ENCODE peak calls at places on chromosomes 16 and 17, in four cellular contexts. B, F, M and U are unnamed samples.
A peak's percentile ranks its signal among the peaks of the same experiment; 100 is the strongest.

GRCh38 chr16:55035037-55035436 is 104.4 kb downstream of the IRX5 start:
- DNase-seq in B (peak; percentile 19), F (peak; percentile 92), M (peak; percentile 29), U (no peak)

GRCh38 chr17:69268442-69269068 is 39.9 kb upstream of the ABCA10 start:
- DNase-seq in B (no peak), F (no peak), M (peak; percentile 94), U (no peak)

GRCh38 chr16:76164970-76165558 is 112.1 kb upstream of the CNTNAP4 start:
- DNase-seq in B (no peak), F (no peak), M (no peak), U (no peak)

GRCh38 chr17:34178047-34178446 is 77.0 kb upstream of the CCL2 start:
- DNase-seq in B (no peak), F (no peak), M (no peak), U (no peak)

GRCh38 chr16:53458623-53459022 is 24.4 kb downstream of the RBL2 start:
- DNase-seq in B (no peak), F (no peak), M (no peak), U (no peak)

GRCh38 chr16:5706206-5706605 is 608.6 kb upstream of the EEF2KMT start:
- DNase-seq in B (no peak), F (no peak), M (no peak), U (no peak)

GRCh38 chr17:52505601-52506000 is 347.1 kb upstream of the CA10 start:
- DNase-seq in B (no peak), F (no peak), M (no peak), U (no peak)

GRCh38 chr16:48206594-48207242 is 37.4 kb upstream of the LONP2 start:
- DNase-seq in B (no peak), F (no peak), M (peak; percentile 69), U (no peak)

GRCh38 chr16:53743149-53743566 is 39.2 kb downstream of the FTO start:
- DNase-seq in B (peak; percentile 55), F (no peak), M (peak; percentile 39), U (no peak)

GRCh38 chr17:15490634-15491261 is 23.3 kb upstream of the CDRT4 start:
- DNase-seq in B (peak; percentile 81), F (peak; percentile 60), M (no peak), U (no peak)

GRCh38 chr17:75822119-75822799 is 21.9 kb downstream of the UNC13D start:
- DNase-seq in B (no peak), F (no peak), M (no peak), U (no peak)

GRCh38 chr17:13222931-13223330 is 205.1 kb upstream of the ELAC2 start:
- DNase-seq in B (no peak), F (no peak), M (no peak), U (no peak)

GRCh38 chr17:29078183-29079045 is 35.5 kb downstream of the PIPOX start:
- DNase-seq in B (peak; percentile 4), F (no peak), M (no peak), U (no peak)

GRCh38 chr17:51643702-51644490 is 383.6 kb downstream of the UTP18 start:
- DNase-seq in B (no peak), F (no peak), M (no peak), U (no peak)

GRCh38 chr17:41520821-41521521 is 2.3 kb upstream of the KRT15 start:
- DNase-seq in B (no peak), F (no peak), M (no peak), U (no peak)

GRCh38 chr16:14249291-14250032 is 178.3 kb downstream of the MRTFB start:
- DNase-seq in B (peak; percentile 12), F (peak; percentile 71), M (peak; percentile 53), U (peak; percentile 43)

DNA sequence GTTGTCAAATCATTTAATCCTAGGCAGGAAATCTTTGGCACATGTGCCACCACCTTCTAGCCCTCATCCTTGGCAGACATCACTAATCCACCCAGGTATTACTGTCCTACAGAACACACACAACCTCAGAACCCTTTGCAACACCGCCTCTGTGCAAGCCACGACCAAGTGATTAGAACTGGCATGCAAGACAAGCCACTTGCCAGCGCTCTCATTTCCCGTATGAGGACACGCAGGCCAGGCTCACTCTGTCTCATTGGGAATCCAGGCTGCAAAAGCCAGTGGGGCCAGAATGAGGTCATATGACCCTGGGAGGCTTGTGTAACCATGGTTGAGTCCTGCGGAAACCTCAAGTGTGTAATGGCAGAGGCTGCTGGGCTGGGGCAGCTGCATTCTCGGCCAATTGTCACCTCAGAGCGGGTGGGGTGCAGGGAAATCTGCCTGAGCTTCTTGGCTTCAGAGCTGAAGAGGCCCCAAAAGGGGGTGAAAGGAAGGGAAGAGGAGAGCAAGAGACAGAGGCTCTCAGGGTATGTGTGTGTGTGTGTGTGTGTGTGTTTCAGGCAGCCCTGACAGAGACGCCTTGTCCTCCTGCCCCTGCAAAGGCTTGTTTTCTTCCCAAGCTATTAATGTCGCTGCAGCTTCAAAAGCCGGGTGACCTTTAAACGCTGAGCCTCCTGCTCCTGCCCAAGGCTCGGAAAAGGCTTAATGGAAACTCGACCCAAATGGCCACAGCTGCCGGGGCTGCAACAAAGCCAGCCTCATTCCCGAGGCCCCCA is 43.2 kb upstream of the MRPS23 start:
- DNase-seq in B (peak; percentile 75), F (peak; percentile 71), M (peak; percentile 97), U (no peak)
- H3K4me3 ChIP-seq in B (peak overlapping the region; percentile 27), F (no peak overlapping the region), M (peak overlapping the region; percentile 83), U (no peak overlapping the region)

GRCh38 chr17:57599271-57600045 is 145.6 kb downstream of the CCDC182 start:
- DNase-seq in B (no peak), F (no peak), M (no peak), U (no peak)
- TF ChIP-seq SIN3A in B (no peak), F (no peak), M (no peak), U (no peak)

DNA sequence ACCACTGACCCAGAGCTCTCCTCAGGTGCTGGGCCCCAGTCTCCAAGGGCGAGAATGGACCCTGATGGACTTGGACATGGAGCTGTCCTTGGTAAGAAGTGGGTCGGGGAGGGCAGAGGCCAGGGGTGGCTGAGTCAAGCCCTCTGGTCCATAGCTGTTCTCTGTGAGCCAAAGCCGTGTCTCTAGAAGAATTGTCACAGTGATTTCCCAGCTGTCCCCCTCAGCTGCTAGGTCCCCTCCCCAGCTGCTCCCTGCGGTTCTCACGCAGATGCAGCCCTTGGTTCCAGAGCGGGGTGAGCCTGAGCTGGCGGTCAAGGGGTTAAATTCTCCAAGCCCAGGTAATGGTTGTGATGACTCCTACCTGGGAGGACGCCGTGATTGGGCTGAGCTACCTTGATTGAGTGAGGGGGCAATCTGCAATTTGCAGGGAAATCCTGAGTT is 1.3 kb upstream of the NOL3 start:
- DNase-seq in B (no peak), F (no peak), M (no peak), U (no peak)
- H3K4me3 ChIP-seq in B (no peak overlapping the region), F (peak overlapping the region; percentile 55), M (peak overlapping the region; percentile 78), U (no peak overlapping the region)

DNA sequence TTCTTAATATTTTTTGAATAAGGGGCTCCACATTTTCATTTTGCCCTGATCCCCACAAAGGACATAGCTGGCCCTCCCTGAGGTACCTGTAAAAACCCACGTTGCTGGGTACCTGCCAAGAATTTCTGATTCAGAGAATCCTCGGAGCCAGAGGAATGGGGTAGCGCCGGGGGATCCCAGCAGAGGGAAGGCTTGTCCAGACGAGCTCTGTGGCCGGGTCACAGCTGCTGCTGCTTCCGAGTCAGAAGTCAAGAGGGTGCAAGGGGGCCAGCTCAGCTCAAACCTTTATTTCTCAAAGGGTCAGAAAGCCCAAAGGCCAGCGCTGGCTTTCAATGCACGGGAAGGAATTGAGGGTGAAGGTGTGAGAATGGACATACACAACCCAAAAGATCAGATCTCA is 68.9 kb upstream of the SDK2 start:
- DNase-seq in B (no peak), F (no peak), M (no peak), U (no peak)
- TF ChIP-seq SIN3A in B (no peak), F (no peak), M (no peak), U (no peak)

DNA sequence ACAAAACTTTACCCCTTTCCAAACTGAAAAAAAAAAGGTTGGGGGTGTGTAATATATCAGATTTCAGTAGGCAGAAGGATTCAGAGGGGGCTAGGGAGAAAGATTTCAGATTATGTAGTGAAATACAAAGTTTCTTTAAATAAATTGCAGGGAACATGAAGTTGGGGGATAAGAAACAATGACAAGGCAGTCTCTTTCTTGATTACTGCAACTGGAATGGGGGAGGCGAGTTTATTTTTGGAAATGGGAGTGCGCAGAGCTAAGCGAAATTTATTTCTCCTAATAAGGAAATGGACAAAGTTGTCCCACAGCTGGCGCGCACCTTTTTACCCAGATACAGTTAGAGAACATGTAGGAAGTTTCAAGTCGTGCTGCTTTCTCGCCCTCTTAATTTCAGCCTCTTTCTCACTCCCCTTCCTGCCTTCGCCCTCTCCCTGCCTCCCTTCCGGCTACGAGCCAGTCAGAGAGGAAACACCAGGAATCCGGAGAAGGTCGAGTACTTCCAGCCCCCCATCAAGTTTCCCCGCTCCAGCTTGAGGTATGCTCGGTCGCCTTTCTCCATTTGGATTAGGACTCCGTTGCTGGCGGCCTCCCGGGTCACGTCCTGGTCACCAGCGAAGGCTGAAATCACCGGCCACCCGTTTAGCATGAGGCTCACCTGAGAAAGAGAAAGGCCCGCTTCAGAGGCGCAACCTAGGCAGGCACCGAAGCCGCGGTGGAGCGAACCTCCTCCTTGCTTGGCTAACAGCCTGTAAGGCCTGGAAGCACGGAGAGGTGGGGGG is 2.5 kb downstream of the CBLN1 start:
- DNase-seq in B (no peak), F (peak; percentile 66), M (no peak), U (no peak)
- H3K4me3 ChIP-seq in B (no peak overlapping the region), F (peak overlapping the region; percentile 29), M (no peak overlapping the region), U (no peak overlapping the region)

GRCh38 chr17:986322-986929 is 6.8 kb upstream of the NXN start:
- DNase-seq in B (no peak), F (no peak), M (peak; percentile 81), U (no peak)

GRCh38 chr17:988561-988960 is 8.4 kb upstream of the TIMM22 start:
- DNase-seq in B (no peak), F (no peak), M (no peak), U (no peak)

GRCh38 chr17:992933-993332 is 4.0 kb upstream of the TIMM22 start:
- DNase-seq in B (no peak), F (no peak), M (no peak), U (no peak)

GRCh38 chr17:987931-988330 is 8.4 kb upstream of the NXN start:
- DNase-seq in B (no peak), F (no peak), M (no peak), U (no peak)
- TF ChIP-seq SIN3A in B (no peak), F (no peak), M (no peak), U (no peak)

GRCh38 chr16:12027558-12027957 is 51.0 kb downstream of the SNX29 start:
- DNase-seq in B (no peak), F (no peak), M (no peak), U (no peak)
- H3K4me3 ChIP-seq in B (no peak overlapping the region), F (no peak overlapping the region), M (no peak overlapping the region), U (no peak overlapping the region)